ENCODE peak calls at places on chromosomes 11 and 22, in seven cellular contexts. T is GM12878, X is K562, E is HCT116, Z is HepG2, Y is H1, B is SK-N-SH. J is an unnamed sample.

GRCh38 chr11:85123752-85124231 is 503.4 kb downstream of the DLG2 start:
- DNase-seq in T (peak), X (no peak), Z (no peak), Y (no peak), E (no peak), B (no peak), J (no peak)

GRCh38 chr22:50302041-50302541 is 5.4 kb downstream of the PLXNB2 start:
- DNase-seq in T (no peak), E (no peak), Z (no peak), B (no peak), Y (no peak), X (no peak), J (no peak)

GRCh38 chr11:88704505-88704904 is 361.3 kb downstream of the GRM5 start:
- DNase-seq in Z (no peak), B (no peak), T (no peak), E (no peak), Y (no peak), X (no peak), J (peak)

GRCh38 chr11:28566643-28567042 is 458.5 kb downstream of the METTL15 start:
- DNase-seq in X (peak), Y (peak), T (no peak), B (peak), E (peak), Z (no peak), J (no peak)

GRCh38 chr22:49009359-49010063 is 818.2 kb downstream of the BRD1 start:
- DNase-seq in B (no peak), X (no peak), T (no peak), E (no peak), Y (no peak), Z (no peak), J (no peak)

GRCh38 chr22:48233586-48233985 is 1471.1 kb downstream of the TBC1D22A start:
- DNase-seq in E (no peak), B (no peak), Y (no peak), X (no peak), T (no peak), Z (no peak), J (no peak)

GRCh38 chr11:47270331-47271271 is 668 bp downstream of the MADD start:
- DNase-seq in X (peak), E (no peak), Z (peak), B (peak), Y (no peak), T (no peak), J (peak)

GRCh38 chr11:44673691-44674090 is 53.1 kb upstream of the TSPAN18 start:
- DNase-seq in X (no peak), E (no peak), Z (no peak), T (no peak), B (no peak), Y (no peak), J (no peak)

GRCh38 chr11:101129203-101129943 is at the start of gene PGR:
- DNase-seq in E (no peak), Z (no peak), X (peak), Y (no peak), B (peak), T (no peak), J (peak)

GRCh38 chr11:93572621-93573020 is 29.4 kb upstream of the SMCO4 start:
- DNase-seq in X (no peak), Y (no peak), E (no peak), Z (no peak), B (no peak), T (no peak), J (no peak)

GRCh38 chr11:127345819-127346459 is 345.4 kb upstream of the KIRREL3 start:
- DNase-seq in X (peak), Z (peak), B (peak), Y (no peak), T (no peak), E (no peak), J (peak)

GRCh38 chr22:44166448-44166847 is 14.3 kb upstream of the PARVG start:
- DNase-seq in T (no peak), Z (no peak), X (no peak), E (no peak), Y (no peak), B (no peak), J (no peak)

GRCh38 chr22:33057363-33057995 is 702 bp downstream of the SYN3 start:
- DNase-seq in X (no peak), B (no peak), E (no peak), Y (no peak), Z (no peak), T (no peak), J (no peak)

GRCh38 chr11:9304178-9304577 is 10.2 kb downstream of the TMEM41B start:
- DNase-seq in X (no peak), Y (no peak), T (no peak), E (no peak), B (no peak), Z (no peak), J (no peak)

GRCh38 chr11:44556735-44557409 is 8.6 kb upstream of the CD82 start:
- DNase-seq in X (peak), Z (peak), Y (no peak), E (peak), B (no peak), T (peak), J (no peak)

GRCh38 chr11:6357222-6357621 is 33.1 kb upstream of the SMPD1 start:
- DNase-seq in Y (no peak), E (peak), Z (no peak), B (no peak), T (no peak), X (peak), J (no peak)

GRCh38 chr11:850777-851762 is 8.4 kb downstream of the TSPAN4 start:
- DNase-seq in Z (no peak), E (no peak), X (peak), B (peak), Y (no peak), T (no peak), J (no peak)

GRCh38 chr11:131122448-131122847 is 206.2 kb upstream of the SNX19 start:
- DNase-seq in Y (no peak), T (no peak), E (no peak), B (no peak), X (no peak), Z (no peak), J (no peak)

GRCh38 chr11:66934971-66935779 is 23.0 kb downstream of the PC start:
- DNase-seq in T (no peak), B (no peak), Z (no peak), E (no peak), Y (no peak), X (peak), J (no peak)

GRCh38 chr11:96781082-96781481 is 391.3 kb downstream of the JRKL start:
- DNase-seq in E (no peak), T (no peak), B (no peak), Y (no peak), Z (no peak), X (no peak), J (no peak)

GRCh38 chr22:49588739-49589138 is 238.9 kb downstream of the BRD1 start:
- DNase-seq in Y (no peak), B (no peak), E (no peak), T (no peak), Z (no peak), X (no peak), J (no peak)

GRCh38 chr11:105298630-105299029 is 159.1 kb upstream of the CARD18 start:
- DNase-seq in Y (no peak), E (no peak), Z (no peak), B (no peak), T (no peak), X (no peak), J (no peak)

GRCh38 chr11:92504534-92504933 is 279.9 kb downstream of the FAT3 start:
- DNase-seq in X (no peak), B (no peak), Y (no peak), Z (no peak), E (no peak), T (no peak), J (no peak)

GRCh38 chr11:14300661-14301304 is 58.2 kb downstream of the RRAS2 start:
- DNase-seq in Z (peak), B (peak), Y (peak), E (peak), T (no peak), X (peak), J (peak)

GRCh38 chr11:113014262-113014661 is 53.0 kb downstream of the NCAM1 start:
- DNase-seq in Z (no peak), B (peak), Y (no peak), X (no peak), T (no peak), E (no peak), J (no peak)

GRCh38 chr11:12791245-12791644 is 117.0 kb downstream of the TEAD1 start:
- DNase-seq in E (no peak), B (no peak), Y (no peak), T (no peak), Z (no peak), X (no peak), J (no peak)

GRCh38 chr11:62428871-62429601 is 10.2 kb downstream of the SCGB1A1 start:
- DNase-seq in Y (no peak), B (no peak), X (no peak), Z (no peak), T (no peak), E (no peak), J (no peak)

DNA sequence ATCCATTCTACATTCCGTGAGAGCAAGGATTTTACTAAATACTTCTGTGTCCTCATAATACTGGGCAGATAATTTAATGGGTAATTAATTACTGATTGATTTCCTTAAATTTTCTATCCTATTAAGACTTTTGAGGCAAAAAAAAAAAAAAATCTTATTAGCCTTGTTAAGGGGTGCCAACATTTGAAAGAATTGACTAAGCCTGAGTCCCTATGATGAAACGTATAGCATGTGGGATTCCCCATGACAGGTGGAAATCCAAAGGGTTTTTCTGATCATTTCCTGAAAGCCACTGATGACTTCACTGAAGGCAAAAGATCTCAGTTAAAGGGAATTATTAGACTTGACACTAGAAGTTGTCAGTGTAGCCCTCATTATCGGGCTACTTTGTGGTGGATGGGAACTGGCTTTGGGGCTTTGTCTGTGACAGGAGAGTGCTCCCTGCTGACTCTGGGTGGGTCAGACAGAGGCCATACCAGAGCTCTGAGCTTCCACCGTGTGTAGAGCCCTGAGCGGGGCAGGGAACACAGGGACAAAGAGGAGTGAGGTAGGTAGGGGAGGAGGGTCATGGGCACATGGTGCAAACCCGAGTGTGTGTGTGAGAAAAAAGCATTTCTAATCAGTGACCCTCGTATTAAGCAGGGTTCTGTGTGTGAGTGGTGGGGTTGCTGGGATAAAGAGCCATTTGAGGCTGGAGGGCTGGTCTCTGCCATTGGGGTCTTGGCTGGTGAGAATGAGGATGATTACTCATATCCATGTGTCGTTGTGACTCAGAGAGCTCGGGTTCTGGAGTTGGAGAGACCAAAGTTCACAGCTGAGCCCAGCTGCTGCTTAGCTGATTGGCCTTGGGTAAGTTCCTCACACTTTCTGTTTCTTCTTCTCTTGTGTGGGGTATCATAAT is 101.1 kb downstream of the GRIK4 start:
- DNase-seq in E (no peak), X (no peak), Z (peak), T (peak), B (no peak), Y (no peak), J (no peak)
- TF ChIP-seq JUND in E (no peak), X (no peak), Z (no peak), T (peak), B (no peak), Y (no peak), J (no peak)

GRCh38 chr22:26893034-26893710 is 235.8 kb downstream of the MIAT start:
- DNase-seq in Z (no peak), X (no peak), T (no peak), B (no peak), E (no peak), Y (no peak), J (no peak)

GRCh38 chr22:26892401-26893033 is 235.1 kb downstream of the MIAT start:
- DNase-seq in Y (no peak), T (no peak), X (no peak), Z (no peak), B (no peak), E (no peak), J (peak)

GRCh38 chr22:26894362-26894761 is 237.0 kb downstream of the MIAT start:
- DNase-seq in Y (no peak), E (no peak), X (no peak), Z (no peak), T (no peak), B (no peak), J (no peak)

GRCh38 chr22:26893711-26894110 is 236.3 kb downstream of the MIAT start:
- DNase-seq in Z (no peak), E (no peak), T (no peak), Y (no peak), B (no peak), X (no peak), J (no peak)

GRCh38 chr22:26894766-26895485 is 237.5 kb downstream of the MIAT start:
- DNase-seq in B (no peak), T (no peak), Z (peak), Y (no peak), E (peak), X (no peak), J (no peak)
- TF ChIP-seq JUND in B (peak), T (no peak), Z (no peak), Y (no peak), E (no peak), X (no peak), J (no peak)

GRCh38 chr11:129278586-129279319 is 86.6 kb upstream of the ARHGAP32 start:
- DNase-seq in X (no peak), E (no peak), B (peak), Y (no peak), Z (no peak), T (no peak), J (no peak)
- TF ChIP-seq JUND in X (no peak), E (no peak), B (no peak), Y (no peak), Z (no peak), T (no peak), J (no peak)

DNA sequence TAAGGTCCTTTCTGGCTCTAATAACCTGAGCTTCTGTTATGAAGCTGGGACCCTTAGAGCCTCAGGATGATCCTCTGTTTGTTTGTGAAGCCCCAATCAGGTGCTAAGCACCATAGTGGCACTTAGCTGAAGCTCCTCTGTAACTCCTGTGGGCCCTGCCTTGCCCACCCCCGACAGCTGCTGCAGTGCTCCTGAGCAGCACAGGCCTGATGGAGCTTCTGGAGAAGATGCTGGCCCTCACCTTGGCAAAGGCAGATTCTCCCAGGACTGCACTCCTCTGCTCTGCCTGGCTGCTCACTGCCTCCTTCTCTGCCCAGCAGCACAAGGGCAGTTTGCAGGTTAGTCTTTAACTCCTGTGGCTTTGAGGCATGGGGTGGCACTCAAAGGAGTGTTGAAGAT is 19.0 kb upstream of the CCDC134 start:
- DNase-seq in E (no peak), B (no peak), Y (no peak), Z (no peak), X (no peak), T (no peak), J (no peak)
- TF ChIP-seq JUND in E (no peak), B (no peak), Y (no peak), Z (no peak), X (no peak), T (no peak), J (no peak)

J was measured in T47D.